ENCODE peak calls at places on chromosome 18, in ten cellular contexts. R is mesothelial cell of epicardium; V is A172; F is fibroblast of the aortic adventitia; W is GM10248; C is tibial artery; P is NCI-H1436; G is left ventricle myocardium superior; U is mammary epithelial cell; A is activated T-cell treated with anti-CD3 and anti-CD28 coated beads, Interleukin-2, amount 50 U/mL, for 1 hour. Z is an unnamed sample.

GRCh38 chr18:45954070-45954712 is 12.9 kb downstream of the EPG5 start:
- DNase-seq in U (peak), G (no peak), A (no peak), V (peak), C (no peak), F (peak), P (no peak), W (no peak), R (no peak), Z (no peak)

GRCh38 chr18:46301081-46301480 is 196.9 kb downstream of the HAUS1 start:
- DNase-seq in C (peak), A (no peak), W (no peak), R (no peak), U (no peak), G (no peak), V (no peak), F (no peak), P (no peak), Z (no peak)

GRCh38 chr18:36441426-36441870 is 143.9 kb downstream of the FHOD3 start:
- DNase-seq in F (peak), U (no peak), G (no peak), W (no peak), V (no peak), C (no peak), P (no peak), A (no peak), R (no peak), Z (no peak)

GRCh38 chr18:13339653-13340052 is 121.1 kb downstream of the LDLRAD4 start:
- DNase-seq in F (no peak), G (no peak), U (no peak), W (no peak), C (no peak), A (no peak), V (no peak), R (no peak), P (no peak), Z (no peak)

GRCh38 chr18:57439617-57439975 is 4.4 kb downstream of the ONECUT2 start:
- DNase-seq in W (peak), R (no peak), V (no peak), A (no peak), P (no peak), C (no peak), G (no peak), F (no peak), U (no peak), Z (no peak)

GRCh38 chr18:79567481-79568147 is 112.0 kb upstream of the CTDP1 start:
- DNase-seq in G (peak), U (peak), V (peak), C (peak), W (no peak), A (no peak), F (peak), P (peak), R (peak), Z (no peak)

GRCh38 chr18:31146809-31147208 is 15.8 kb downstream of the DSC1 start:
- DNase-seq in V (no peak), W (no peak), A (no peak), G (no peak), P (no peak), F (no peak), C (no peak), R (no peak), U (peak), Z (no peak)

GRCh38 chr18:73835656-73836055 is 312.0 kb downstream of the FBXO15 start:
- DNase-seq in W (no peak), C (no peak), P (no peak), A (no peak), R (no peak), U (no peak), V (peak), G (no peak), F (no peak), Z (no peak)

Z was measured in NK-92 treated with Interleukin-12 subunit alpha and Interleukin-12 subunit beta, amount 100 ng/mL, for 24 hours.